ENCODE peak calls at places on chromosomes 13 and 19, in five cellular contexts. One of them, this sample, is unnamed.

GRCh38 chr13:79385694-79386093 is 20.4 kb downstream of the RBM26 start:
- DNase-seq in effector memory CD4-positive, alpha-beta T cell: no peak
- DNase-seq in cardiac muscle cell: no peak
- DNase-seq in endothelial cell: no peak
- DNase-seq in T1000: no peak
- DNase-seq in this sample: no peak

GRCh38 chr19:4094761-4095487 is 28.2 kb upstream of the ZBTB7A start:
- DNase-seq in effector memory CD4-positive, alpha-beta T cell: no peak
- DNase-seq in cardiac muscle cell: no peak
- DNase-seq in endothelial cell: no peak
- DNase-seq in T1000: no peak
- DNase-seq in this sample: no peak

GRCh38 chr19:10736189-10736588 is 18.3 kb downstream of the DNM2 start:
- DNase-seq in effector memory CD4-positive, alpha-beta T cell: no peak
- DNase-seq in cardiac muscle cell: no peak
- DNase-seq in endothelial cell: no peak
- DNase-seq in T1000: no peak
- DNase-seq in this sample: no peak

GRCh38 chr19:4506449-4507149 is 11.7 kb downstream of the PLIN4 start:
- DNase-seq in effector memory CD4-positive, alpha-beta T cell: no peak
- DNase-seq in cardiac muscle cell: no peak
- DNase-seq in endothelial cell: no peak
- DNase-seq in T1000: no peak
- DNase-seq in this sample: no peak

GRCh38 chr13:28136916-28137315 is 1.4 kb upstream of the PAN3 start:
- DNase-seq in effector memory CD4-positive, alpha-beta T cell: no peak
- DNase-seq in cardiac muscle cell: no peak
- DNase-seq in endothelial cell: no peak
- DNase-seq in T1000: no peak
- DNase-seq in this sample: no peak

GRCh38 chr13:36030670-36031331 is 100.4 kb downstream of the DCLK1 start:
- DNase-seq in effector memory CD4-positive, alpha-beta T cell: no peak
- DNase-seq in cardiac muscle cell: no peak
- DNase-seq in endothelial cell: no peak
- DNase-seq in T1000: no peak
- DNase-seq in this sample: no peak

GRCh38 chr19:15091918-15092753 is 10.1 kb downstream of the OR1I1 start:
- DNase-seq in effector memory CD4-positive, alpha-beta T cell: peak
- DNase-seq in cardiac muscle cell: peak
- DNase-seq in endothelial cell: peak
- DNase-seq in T1000: no peak
- DNase-seq in this sample: no peak

GRCh38 chr19:42634409-42635232 is 39.9 kb upstream of the CEACAM8 start:
- DNase-seq in effector memory CD4-positive, alpha-beta T cell: no peak
- DNase-seq in cardiac muscle cell: no peak
- DNase-seq in endothelial cell: peak
- DNase-seq in T1000: no peak
- DNase-seq in this sample: peak

GRCh38 chr19:19562665-19563347 is 24.7 kb downstream of the CILP2 start:
- DNase-seq in effector memory CD4-positive, alpha-beta T cell: no peak
- DNase-seq in cardiac muscle cell: no peak
- DNase-seq in endothelial cell: no peak
- DNase-seq in T1000: no peak
- DNase-seq in this sample: no peak

GRCh38 chr19:55703790-55704215 is 28.8 kb downstream of the EPN1 start:
- DNase-seq in effector memory CD4-positive, alpha-beta T cell: peak
- DNase-seq in cardiac muscle cell: no peak
- DNase-seq in endothelial cell: peak
- DNase-seq in T1000: no peak
- DNase-seq in this sample: no peak

GRCh38 chr13:76023644-76024043 is 387.5 kb downstream of the LMO7 start:
- DNase-seq in effector memory CD4-positive, alpha-beta T cell: no peak
- DNase-seq in cardiac muscle cell: no peak
- DNase-seq in endothelial cell: no peak
- DNase-seq in T1000: no peak
- DNase-seq in this sample: no peak

GRCh38 chr19:16462757-16463250 is 9.0 kb downstream of the EPS15L1 start:
- DNase-seq in effector memory CD4-positive, alpha-beta T cell: no peak
- DNase-seq in cardiac muscle cell: no peak
- DNase-seq in endothelial cell: no peak
- DNase-seq in T1000: no peak
- DNase-seq in this sample: no peak

GRCh38 chr19:41531438-41532311 is 44.3 kb upstream of the CEACAM21 start:
- DNase-seq in effector memory CD4-positive, alpha-beta T cell: peak
- DNase-seq in cardiac muscle cell: no peak
- DNase-seq in endothelial cell: peak
- DNase-seq in T1000: no peak
- DNase-seq in this sample: no peak

GRCh38 chr13:26074706-26075105 is 22.9 kb upstream of the SHISA2 start:
- DNase-seq in effector memory CD4-positive, alpha-beta T cell: no peak
- DNase-seq in cardiac muscle cell: no peak
- DNase-seq in endothelial cell: no peak
- DNase-seq in T1000: no peak
- DNase-seq in this sample: no peak

GRCh38 chr13:22964245-22964966 is 216.4 kb upstream of the SGCG start:
- DNase-seq in effector memory CD4-positive, alpha-beta T cell: no peak
- DNase-seq in cardiac muscle cell: no peak
- DNase-seq in endothelial cell: no peak
- DNase-seq in T1000: no peak
- DNase-seq in this sample: no peak

GRCh38 chr13:98239156-98240076 is 62.3 kb upstream of the RNF113B start:
- DNase-seq in effector memory CD4-positive, alpha-beta T cell: no peak
- DNase-seq in cardiac muscle cell: no peak
- DNase-seq in endothelial cell: no peak
- DNase-seq in T1000: no peak
- DNase-seq in this sample: peak

GRCh38 chr19:10565028-10565566 is 713 bp downstream of the KRI1 start:
- DNase-seq in effector memory CD4-positive, alpha-beta T cell: peak
- DNase-seq in cardiac muscle cell: peak
- DNase-seq in endothelial cell: peak
- DNase-seq in T1000: no peak
- DNase-seq in this sample: no peak

GRCh38 chr19:8396563-8397203 is 6.5 kb downstream of the RAB11B start:
- DNase-seq in effector memory CD4-positive, alpha-beta T cell: peak
- DNase-seq in cardiac muscle cell: peak
- DNase-seq in endothelial cell: peak
- DNase-seq in T1000: no peak
- DNase-seq in this sample: no peak

GRCh38 chr19:57708641-57709354 is at the start of gene ZNF154:
- DNase-seq in effector memory CD4-positive, alpha-beta T cell: peak
- DNase-seq in cardiac muscle cell: peak
- DNase-seq in endothelial cell: peak
- DNase-seq in T1000: peak
- DNase-seq in this sample: peak

This sample was measured in NCI-H526 treated with DMSO at 0.1 percent for 48 hours.